ENCODE peak calls at places on chromosomes 16 and 17, in ten cellular contexts. One of them, this sample, is unnamed.

GRCh38 chr17:64038331-64039105 is 18.1 kb upstream of the ICAM2 start:
- DNase-seq in right cardiac atrium: no peak
- DNase-seq in astrocyte of the spinal cord: no peak
- DNase-seq in tibial artery: no peak
- DNase-seq in germinal center: no peak
- DNase-seq in choroid plexus epithelial cell: no peak
- DNase-seq in KBM-7: no peak
- DNase-seq in mucosa of gallbladder: no peak
- DNase-seq in stimulated activated CD8-positive, alpha-beta memory T cell treated with anti-CD3 and anti-CD28 coated beads, Interleukin-15, amount 100 ng/mL, for 1 hour: no peak
- DNase-seq in DMS79: no peak
- DNase-seq in this sample: no peak

GRCh38 chr17:63675607-63676539 is 24.1 kb downstream of the LIMD2 start:
- DNase-seq in mucosa of gallbladder: peak
- DNase-seq in stimulated activated CD8-positive, alpha-beta memory T cell treated with anti-CD3 and anti-CD28 coated beads, Interleukin-15, amount 100 ng/mL, for 1 hour: no peak
- DNase-seq in astrocyte of the spinal cord: peak
- DNase-seq in KBM-7: peak
- DNase-seq in tibial artery: peak
- DNase-seq in germinal center: no peak
- DNase-seq in DMS79: no peak
- DNase-seq in right cardiac atrium: peak
- DNase-seq in choroid plexus epithelial cell: peak
- DNase-seq in this sample: no peak

GRCh38 chr17:15169676-15170075 is 95.5 kb downstream of the PMP22 start:
- DNase-seq in KBM-7: no peak
- DNase-seq in DMS79: no peak
- DNase-seq in tibial artery: no peak
- DNase-seq in stimulated activated CD8-positive, alpha-beta memory T cell treated with anti-CD3 and anti-CD28 coated beads, Interleukin-15, amount 100 ng/mL, for 1 hour: no peak
- DNase-seq in astrocyte of the spinal cord: peak
- DNase-seq in choroid plexus epithelial cell: peak
- DNase-seq in right cardiac atrium: no peak
- DNase-seq in germinal center: no peak
- DNase-seq in mucosa of gallbladder: no peak
- DNase-seq in this sample: no peak

GRCh38 chr16:49051626-49052025 is 230.0 kb downstream of the CBLN1 start:
- DNase-seq in right cardiac atrium: no peak
- DNase-seq in astrocyte of the spinal cord: no peak
- DNase-seq in mucosa of gallbladder: no peak
- DNase-seq in tibial artery: no peak
- DNase-seq in germinal center: no peak
- DNase-seq in choroid plexus epithelial cell: no peak
- DNase-seq in KBM-7: no peak
- DNase-seq in stimulated activated CD8-positive, alpha-beta memory T cell treated with anti-CD3 and anti-CD28 coated beads, Interleukin-15, amount 100 ng/mL, for 1 hour: no peak
- DNase-seq in DMS79: no peak
- DNase-seq in this sample: no peak

GRCh38 chr16:85910073-85910853 is 11.3 kb downstream of the IRF8 start:
- DNase-seq in choroid plexus epithelial cell: no peak
- DNase-seq in DMS79: no peak
- DNase-seq in tibial artery: peak
- DNase-seq in germinal center: peak
- DNase-seq in KBM-7: no peak
- DNase-seq in stimulated activated CD8-positive, alpha-beta memory T cell treated with anti-CD3 and anti-CD28 coated beads, Interleukin-15, amount 100 ng/mL, for 1 hour: no peak
- DNase-seq in mucosa of gallbladder: no peak
- DNase-seq in right cardiac atrium: no peak
- DNase-seq in astrocyte of the spinal cord: no peak
- DNase-seq in this sample: no peak

GRCh38 chr16:85490971-85491771 is 122.0 kb upstream of the GSE1 start:
- DNase-seq in mucosa of gallbladder: no peak
- DNase-seq in choroid plexus epithelial cell: no peak
- DNase-seq in right cardiac atrium: no peak
- DNase-seq in KBM-7: peak
- DNase-seq in DMS79: no peak
- DNase-seq in germinal center: peak
- DNase-seq in stimulated activated CD8-positive, alpha-beta memory T cell treated with anti-CD3 and anti-CD28 coated beads, Interleukin-15, amount 100 ng/mL, for 1 hour: peak
- DNase-seq in tibial artery: no peak
- DNase-seq in astrocyte of the spinal cord: no peak
- DNase-seq in this sample: no peak

GRCh38 chr17:5500247-5500803 is 14.0 kb downstream of the MIS12 start:
- DNase-seq in mucosa of gallbladder: no peak
- DNase-seq in germinal center: peak
- DNase-seq in stimulated activated CD8-positive, alpha-beta memory T cell treated with anti-CD3 and anti-CD28 coated beads, Interleukin-15, amount 100 ng/mL, for 1 hour: no peak
- DNase-seq in tibial artery: no peak
- DNase-seq in right cardiac atrium: no peak
- DNase-seq in choroid plexus epithelial cell: peak
- DNase-seq in DMS79: peak
- DNase-seq in KBM-7: no peak
- DNase-seq in astrocyte of the spinal cord: peak
- DNase-seq in this sample: no peak

GRCh38 chr16:67672739-67673662 is 6.4 kb downstream of the C16orf86 start:
- DNase-seq in mucosa of gallbladder: peak
- DNase-seq in stimulated activated CD8-positive, alpha-beta memory T cell treated with anti-CD3 and anti-CD28 coated beads, Interleukin-15, amount 100 ng/mL, for 1 hour: no peak
- DNase-seq in DMS79: no peak
- DNase-seq in germinal center: peak
- DNase-seq in KBM-7: peak
- DNase-seq in astrocyte of the spinal cord: peak
- DNase-seq in right cardiac atrium: peak
- DNase-seq in choroid plexus epithelial cell: peak
- DNase-seq in tibial artery: no peak
- DNase-seq in this sample: no peak

GRCh38 chr16:66459878-66460277 is 32.8 kb downstream of the BEAN1 start:
- DNase-seq in DMS79: no peak
- DNase-seq in stimulated activated CD8-positive, alpha-beta memory T cell treated with anti-CD3 and anti-CD28 coated beads, Interleukin-15, amount 100 ng/mL, for 1 hour: no peak
- DNase-seq in tibial artery: no peak
- DNase-seq in germinal center: no peak
- DNase-seq in astrocyte of the spinal cord: no peak
- DNase-seq in right cardiac atrium: no peak
- DNase-seq in choroid plexus epithelial cell: peak
- DNase-seq in KBM-7: no peak
- DNase-seq in mucosa of gallbladder: no peak
- DNase-seq in this sample: no peak

GRCh38 chr17:57600092-57600491 is 145.0 kb downstream of the CCDC182 start:
- DNase-seq in right cardiac atrium: no peak
- DNase-seq in astrocyte of the spinal cord: no peak
- DNase-seq in germinal center: no peak
- DNase-seq in tibial artery: no peak
- DNase-seq in mucosa of gallbladder: no peak
- DNase-seq in stimulated activated CD8-positive, alpha-beta memory T cell treated with anti-CD3 and anti-CD28 coated beads, Interleukin-15, amount 100 ng/mL, for 1 hour: no peak
- DNase-seq in KBM-7: peak
- DNase-seq in choroid plexus epithelial cell: no peak
- DNase-seq in DMS79: no peak
- DNase-seq in this sample: no peak

GRCh38 chr16:88303890-88304819 is 78.6 kb upstream of the ZNF469 start:
- DNase-seq in right cardiac atrium: peak
- DNase-seq in choroid plexus epithelial cell: peak
- DNase-seq in tibial artery: no peak
- DNase-seq in stimulated activated CD8-positive, alpha-beta memory T cell treated with anti-CD3 and anti-CD28 coated beads, Interleukin-15, amount 100 ng/mL, for 1 hour: no peak
- DNase-seq in DMS79: no peak
- DNase-seq in KBM-7: no peak
- DNase-seq in astrocyte of the spinal cord: peak
- DNase-seq in germinal center: no peak
- DNase-seq in mucosa of gallbladder: peak
- DNase-seq in this sample: no peak

GRCh38 chr17:17154556-17154955 is 51.6 kb downstream of the PLD6 start:
- DNase-seq in right cardiac atrium: no peak
- DNase-seq in stimulated activated CD8-positive, alpha-beta memory T cell treated with anti-CD3 and anti-CD28 coated beads, Interleukin-15, amount 100 ng/mL, for 1 hour: no peak
- DNase-seq in astrocyte of the spinal cord: no peak
- DNase-seq in tibial artery: no peak
- DNase-seq in KBM-7: no peak
- DNase-seq in germinal center: no peak
- DNase-seq in DMS79: no peak
- DNase-seq in mucosa of gallbladder: no peak
- DNase-seq in choroid plexus epithelial cell: no peak
- DNase-seq in this sample: no peak

GRCh38 chr17:81489012-81489968 is 23.3 kb downstream of the ACTG1 start:
- DNase-seq in astrocyte of the spinal cord: no peak
- DNase-seq in germinal center: no peak
- DNase-seq in stimulated activated CD8-positive, alpha-beta memory T cell treated with anti-CD3 and anti-CD28 coated beads, Interleukin-15, amount 100 ng/mL, for 1 hour: no peak
- DNase-seq in KBM-7: no peak
- DNase-seq in choroid plexus epithelial cell: no peak
- DNase-seq in tibial artery: no peak
- DNase-seq in mucosa of gallbladder: no peak
- DNase-seq in right cardiac atrium: no peak
- DNase-seq in DMS79: no peak
- DNase-seq in this sample: no peak

GRCh38 chr17:28282596-28282995 is 36.4 kb upstream of the TMEM97 start:
- DNase-seq in KBM-7: peak
- DNase-seq in tibial artery: no peak
- DNase-seq in astrocyte of the spinal cord: peak
- DNase-seq in choroid plexus epithelial cell: peak
- DNase-seq in stimulated activated CD8-positive, alpha-beta memory T cell treated with anti-CD3 and anti-CD28 coated beads, Interleukin-15, amount 100 ng/mL, for 1 hour: no peak
- DNase-seq in DMS79: peak
- DNase-seq in germinal center: no peak
- DNase-seq in right cardiac atrium: no peak
- DNase-seq in mucosa of gallbladder: no peak
- DNase-seq in this sample: no peak

GRCh38 chr17:13351046-13351445 is 250.7 kb downstream of the HS3ST3A1 start:
- DNase-seq in KBM-7: no peak
- DNase-seq in germinal center: no peak
- DNase-seq in mucosa of gallbladder: no peak
- DNase-seq in DMS79: no peak
- DNase-seq in right cardiac atrium: no peak
- DNase-seq in astrocyte of the spinal cord: peak
- DNase-seq in choroid plexus epithelial cell: peak
- DNase-seq in stimulated activated CD8-positive, alpha-beta memory T cell treated with anti-CD3 and anti-CD28 coated beads, Interleukin-15, amount 100 ng/mL, for 1 hour: no peak
- DNase-seq in tibial artery: no peak
- DNase-seq in this sample: no peak

GRCh38 chr17:60077672-60078519 is 825 bp downstream of the HEATR6 start:
- DNase-seq in KBM-7: peak
- DNase-seq in choroid plexus epithelial cell: peak
- DNase-seq in tibial artery: no peak
- DNase-seq in right cardiac atrium: no peak
- DNase-seq in mucosa of gallbladder: no peak
- DNase-seq in astrocyte of the spinal cord: peak
- DNase-seq in stimulated activated CD8-positive, alpha-beta memory T cell treated with anti-CD3 and anti-CD28 coated beads, Interleukin-15, amount 100 ng/mL, for 1 hour: peak
- DNase-seq in DMS79: no peak
- DNase-seq in germinal center: peak
- DNase-seq in this sample: no peak

GRCh38 chr16:81831722-81832126 is 52.6 kb downstream of the PLCG2 start:
- DNase-seq in stimulated activated CD8-positive, alpha-beta memory T cell treated with anti-CD3 and anti-CD28 coated beads, Interleukin-15, amount 100 ng/mL, for 1 hour: peak
- DNase-seq in tibial artery: peak
- DNase-seq in right cardiac atrium: peak
- DNase-seq in mucosa of gallbladder: peak
- DNase-seq in germinal center: peak
- DNase-seq in DMS79: no peak
- DNase-seq in astrocyte of the spinal cord: no peak
- DNase-seq in choroid plexus epithelial cell: no peak
- DNase-seq in KBM-7: peak
- DNase-seq in this sample: peak

GRCh38 chr17:62725791-62726249 is 82.3 kb downstream of the MARCHF10 start:
- DNase-seq in astrocyte of the spinal cord: no peak
- DNase-seq in stimulated activated CD8-positive, alpha-beta memory T cell treated with anti-CD3 and anti-CD28 coated beads, Interleukin-15, amount 100 ng/mL, for 1 hour: no peak
- DNase-seq in DMS79: no peak
- DNase-seq in right cardiac atrium: no peak
- DNase-seq in KBM-7: peak
- DNase-seq in choroid plexus epithelial cell: peak
- DNase-seq in tibial artery: no peak
- DNase-seq in mucosa of gallbladder: no peak
- DNase-seq in germinal center: no peak
- DNase-seq in this sample: no peak

GRCh38 chr16:31508706-31509523 is 724 bp upstream of the RUSF1 start:
- DNase-seq in germinal center: no peak
- DNase-seq in stimulated activated CD8-positive, alpha-beta memory T cell treated with anti-CD3 and anti-CD28 coated beads, Interleukin-15, amount 100 ng/mL, for 1 hour: no peak
- DNase-seq in DMS79: peak
- DNase-seq in right cardiac atrium: no peak
- DNase-seq in KBM-7: no peak
- DNase-seq in choroid plexus epithelial cell: peak
- DNase-seq in mucosa of gallbladder: no peak
- DNase-seq in tibial artery: no peak
- DNase-seq in astrocyte of the spinal cord: no peak
- DNase-seq in this sample: no peak

GRCh38 chr17:57672971-57673370 is 72.1 kb downstream of the CCDC182 start:
- DNase-seq in astrocyte of the spinal cord: no peak
- DNase-seq in tibial artery: peak
- DNase-seq in DMS79: no peak
- DNase-seq in choroid plexus epithelial cell: no peak
- DNase-seq in germinal center: no peak
- DNase-seq in KBM-7: no peak
- DNase-seq in stimulated activated CD8-positive, alpha-beta memory T cell treated with anti-CD3 and anti-CD28 coated beads, Interleukin-15, amount 100 ng/mL, for 1 hour: no peak
- DNase-seq in right cardiac atrium: no peak
- DNase-seq in mucosa of gallbladder: no peak
- DNase-seq in this sample: no peak

GRCh38 chr16:67530013-67530939 is 1.6 kb downstream of the RIPOR1 start:
- DNase-seq in mucosa of gallbladder: peak
- DNase-seq in astrocyte of the spinal cord: peak
- DNase-seq in tibial artery: peak
- DNase-seq in KBM-7: no peak
- DNase-seq in germinal center: peak
- DNase-seq in right cardiac atrium: peak
- DNase-seq in DMS79: no peak
- DNase-seq in stimulated activated CD8-positive, alpha-beta memory T cell treated with anti-CD3 and anti-CD28 coated beads, Interleukin-15, amount 100 ng/mL, for 1 hour: no peak
- DNase-seq in choroid plexus epithelial cell: peak
- DNase-seq in this sample: no peak

This sample was measured in SIG-M5.